ENCODE peak calls at places on chromosomes 4 and X, in five cellular contexts. B is fibroblast of lung; J is activated CD4-positive, alpha-beta T cell treated with anti-CD3 and anti-CD28 coated beads for 24 hours; O is activated naive CD8-positive, alpha-beta T cell treated with anti-CD3 and anti-CD28 coated beads for 36 hours; S is amniotic stem cell. K is an unnamed sample.
A peak's percentile ranks its signal among the peaks of the same experiment; 100 is the strongest.

GRCh38 chrX:16606142-16606720 is 43.7 kb upstream of the S100G start:
- DNase-seq in B (no peak), J (no peak), O (no peak), S (no peak), K (no peak)

GRCh38 chr4:21366312-21366711 is 582.3 kb downstream of the KCNIP4 start:
- DNase-seq in B (no peak), S (no peak), O (no peak), J (no peak), K (no peak)

GRCh38 chr4:147793973-147794690 is 62.2 kb downstream of the ARHGAP10 start:
- DNase-seq in B (no peak), O (no peak), J (no peak), S (no peak), K (no peak)

GRCh38 chr4:26719954-26720552 is 136.2 kb downstream of the TBC1D19 start:
- DNase-seq in B (peak; percentile 73), J (no peak), S (no peak), O (no peak), K (peak; percentile 14)

GRCh38 chrX:48493890-48494364 is 14.9 kb upstream of the PORCN start:
- DNase-seq in B (peak; percentile 50), O (no peak), J (no peak), S (no peak), K (no peak)

GRCh38 chr4:151922306-151922705 is 161.5 kb upstream of the GATB start:
- DNase-seq in J (no peak), O (no peak), S (no peak), B (no peak), K (peak; percentile 8)

GRCh38 chr4:1512738-1513660 is 106.8 kb upstream of the NKX1-1 start:
- DNase-seq in B (no peak), S (no peak), O (peak; percentile 71), J (peak; percentile 40), K (no peak)

GRCh38 chr4:48047421-48047844 is 30.9 kb downstream of the NIPAL1 start:
- DNase-seq in S (no peak), J (peak; percentile 49), B (no peak), O (peak; percentile 85), K (no peak)

GRCh38 chr4:156321203-156321602 is 367.5 kb upstream of the CTSO start:
- DNase-seq in B (peak; percentile 49), O (no peak), J (no peak), S (peak; percentile 30), K (peak; percentile 87)

GRCh38 chrX:6052111-6052745 is 176.4 kb downstream of the NLGN4X start:
- DNase-seq in O (no peak), J (no peak), B (no peak), S (no peak), K (no peak)

GRCh38 chrX:119237526-119238035 is 1.5 kb downstream of the PGRMC1 start:
- DNase-seq in O (no peak), J (no peak), B (peak; percentile 1), S (no peak), K (no peak)